ENCODE peak calls at places on chromosomes 13 and 19, in five cellular contexts. J is aorta; Y is Right ventricle myocardium superior; U is CD4-positive, CD25-positive, alpha-beta regulatory T cell; X is transverse colon. S is an unnamed sample.

GRCh38 chr13:92320323-92320722 is 906.3 kb upstream of the GPC6 start:
- DNase-seq in Y (no peak), J (no peak), U (no peak), X (no peak), S (peak)

GRCh38 chr19:17206736-17207581 is 8.2 kb upstream of the USE1 start:
- DNase-seq in J (no peak), U (no peak), Y (no peak), X (no peak), S (no peak)

GRCh38 chr13:100530645-100531044 is 57.9 kb downstream of the GGACT start:
- DNase-seq in U (no peak), J (no peak), X (no peak), Y (no peak), S (no peak)

GRCh38 chr13:45833663-45834062 is 17.9 kb downstream of the SIAH3 start:
- DNase-seq in X (no peak), U (no peak), Y (peak), J (no peak), S (no peak)

GRCh38 chr19:29060833-29061364 is 152.1 kb downstream of the UQCRFS1 start:
- DNase-seq in Y (no peak), U (no peak), J (no peak), X (no peak), S (no peak)

GRCh38 chr13:90950134-90950533 is 397.4 kb upstream of the MIR17HG start:
- DNase-seq in Y (no peak), X (no peak), U (no peak), J (no peak), S (no peak)

GRCh38 chr19:38693380-38694223 is 46.2 kb downstream of the ACTN4 start:
- DNase-seq in U (peak), Y (no peak), J (no peak), X (peak), S (peak)

GRCh38 chr19:6801397-6802086 is 29.0 kb downstream of the VAV1 start:
- DNase-seq in Y (peak), J (peak), U (peak), X (peak), S (peak)

GRCh38 chr19:16836115-16836905 is 7.1 kb downstream of the SIN3B start:
- DNase-seq in U (peak), X (peak), J (no peak), Y (peak), S (no peak)

GRCh38 chr13:85266771-85267170 is 532.4 kb downstream of the SLITRK6 start:
- DNase-seq in X (no peak), Y (no peak), J (no peak), U (no peak), S (no peak)

GRCh38 chr13:71964491-71965108 is 97.6 kb upstream of the DACH1 start:
- DNase-seq in J (no peak), U (no peak), Y (no peak), X (no peak), S (peak)

GRCh38 chr13:60165391-60166099 is 1.8 kb upstream of the DIAPH3 start:
- DNase-seq in Y (no peak), X (no peak), J (no peak), U (no peak), S (no peak)

GRCh38 chr13:24272452-24273161 is 36.8 kb upstream of the C1QTNF9 start:
- DNase-seq in Y (no peak), X (no peak), J (no peak), U (no peak), S (peak)

GRCh38 chr13:45036206-45036605 is 46.9 kb downstream of the GPALPP1 start:
- DNase-seq in Y (no peak), U (no peak), J (no peak), X (no peak), S (peak)

S was measured in small intestine.